ENCODE peak calls at places on chromosomes 16 and 17, in seven cellular contexts. One of them, this sample, is unnamed.

GRCh38 chr17:30113213-30113612 is 3.4 kb upstream of the NSRP1 start:
- DNase-seq in upper lobe of right lung: no peak
- DNase-seq in transverse colon: peak; percentile 79
- DNase-seq in right atrium auricular region: no peak
- DNase-seq in naive thymus-derived CD4-positive, alpha-beta T cell: no peak
- DNase-seq in ascending aorta: no peak
- DNase-seq in mucosa of descending colon: peak; percentile 80
- DNase-seq in this sample: no peak

GRCh38 chr17:32341141-32341856 is 674 bp downstream of the C17orf75 start:
- DNase-seq in upper lobe of right lung: no peak
- DNase-seq in transverse colon: no peak
- DNase-seq in right atrium auricular region: peak; percentile 46
- DNase-seq in naive thymus-derived CD4-positive, alpha-beta T cell: peak; percentile 24
- DNase-seq in ascending aorta: no peak
- DNase-seq in mucosa of descending colon: peak; percentile 45
- DNase-seq in this sample: no peak

GRCh38 chr16:65510850-65511249 is 389.0 kb upstream of the CDH11 start:
- DNase-seq in upper lobe of right lung: no peak
- DNase-seq in transverse colon: no peak
- DNase-seq in right atrium auricular region: no peak
- DNase-seq in naive thymus-derived CD4-positive, alpha-beta T cell: no peak
- DNase-seq in ascending aorta: no peak
- DNase-seq in mucosa of descending colon: no peak
- DNase-seq in this sample: no peak

GRCh38 chr17:2102931-2103398 is 48.1 kb downstream of the HIC1 start:
- DNase-seq in upper lobe of right lung: no peak
- DNase-seq in transverse colon: no peak
- DNase-seq in right atrium auricular region: no peak
- DNase-seq in naive thymus-derived CD4-positive, alpha-beta T cell: no peak
- DNase-seq in ascending aorta: no peak
- DNase-seq in mucosa of descending colon: no peak
- DNase-seq in this sample: no peak

GRCh38 chr17:41258406-41258805 is 3.2 kb downstream of the KRTAP9-9 start:
- DNase-seq in upper lobe of right lung: no peak
- DNase-seq in transverse colon: no peak
- DNase-seq in right atrium auricular region: no peak
- DNase-seq in naive thymus-derived CD4-positive, alpha-beta T cell: no peak
- DNase-seq in ascending aorta: no peak
- DNase-seq in mucosa of descending colon: no peak
- DNase-seq in this sample: no peak

GRCh38 chr16:67430504-67431076 is 331 bp upstream of the HSD11B2 start:
- DNase-seq in upper lobe of right lung: peak; percentile 76
- DNase-seq in transverse colon: peak; percentile 89
- DNase-seq in right atrium auricular region: no peak
- DNase-seq in naive thymus-derived CD4-positive, alpha-beta T cell: peak; percentile 24
- DNase-seq in ascending aorta: no peak
- DNase-seq in mucosa of descending colon: peak; percentile 87
- DNase-seq in this sample: no peak

GRCh38 chr16:22358000-22358399 is 16.4 kb downstream of the CDR2 start:
- DNase-seq in upper lobe of right lung: no peak
- DNase-seq in transverse colon: no peak
- DNase-seq in right atrium auricular region: no peak
- DNase-seq in naive thymus-derived CD4-positive, alpha-beta T cell: no peak
- DNase-seq in ascending aorta: no peak
- DNase-seq in mucosa of descending colon: no peak
- DNase-seq in this sample: no peak

GRCh38 chr17:38872671-38873385 is 3.0 kb downstream of the LASP1 start:
- DNase-seq in upper lobe of right lung: no peak
- DNase-seq in transverse colon: peak; percentile 28
- DNase-seq in right atrium auricular region: no peak
- DNase-seq in naive thymus-derived CD4-positive, alpha-beta T cell: no peak
- DNase-seq in ascending aorta: no peak
- DNase-seq in mucosa of descending colon: no peak
- DNase-seq in this sample: no peak

GRCh38 chr16:86354641-86355040 is 155.7 kb upstream of the FOXF1 start:
- DNase-seq in upper lobe of right lung: no peak
- DNase-seq in transverse colon: no peak
- DNase-seq in right atrium auricular region: no peak
- DNase-seq in naive thymus-derived CD4-positive, alpha-beta T cell: no peak
- DNase-seq in ascending aorta: no peak
- DNase-seq in mucosa of descending colon: peak; percentile 21
- DNase-seq in this sample: no peak

GRCh38 chr16:29710227-29711219 is 31.5 kb downstream of the QPRT start:
- DNase-seq in upper lobe of right lung: peak; percentile 16
- DNase-seq in transverse colon: no peak
- DNase-seq in right atrium auricular region: no peak
- DNase-seq in naive thymus-derived CD4-positive, alpha-beta T cell: no peak
- DNase-seq in ascending aorta: no peak
- DNase-seq in mucosa of descending colon: peak; percentile 65
- DNase-seq in this sample: no peak

GRCh38 chr17:11551442-11551841 is 46.8 kb upstream of the DNAH9 start:
- DNase-seq in upper lobe of right lung: no peak
- DNase-seq in transverse colon: no peak
- DNase-seq in right atrium auricular region: no peak
- DNase-seq in naive thymus-derived CD4-positive, alpha-beta T cell: no peak
- DNase-seq in ascending aorta: no peak
- DNase-seq in mucosa of descending colon: no peak
- DNase-seq in this sample: no peak

GRCh38 chr16:11795887-11796226 is 1.2 kb downstream of the ZC3H7A start:
- DNase-seq in upper lobe of right lung: no peak
- DNase-seq in transverse colon: no peak
- DNase-seq in right atrium auricular region: no peak
- DNase-seq in naive thymus-derived CD4-positive, alpha-beta T cell: no peak
- DNase-seq in ascending aorta: no peak
- DNase-seq in mucosa of descending colon: no peak
- DNase-seq in this sample: no peak
- H3K4me1 ChIP-seq in upper lobe of right lung: peaks cover 72% of the 10 kb centered on the region
- H3K4me1 ChIP-seq in transverse colon: peaks cover 64% of the 10 kb centered on the region
- H3K4me1 ChIP-seq in right atrium auricular region: no peaks in the 10 kb centered on the region
- H3K4me1 ChIP-seq in naive thymus-derived CD4-positive, alpha-beta T cell: peaks cover 74% of the 10 kb centered on the region
- H3K4me1 ChIP-seq in ascending aorta: peaks cover 56% of the 10 kb centered on the region
- H3K4me1 ChIP-seq in mucosa of descending colon: peaks cover 47% of the 10 kb centered on the region
- H3K4me1 ChIP-seq in this sample: peaks cover 79% of the 10 kb centered on the region

GRCh38 chr16:24989417-24989978 is 25.7 kb downstream of the ARHGAP17 start:
- DNase-seq in upper lobe of right lung: no peak
- DNase-seq in transverse colon: no peak
- DNase-seq in right atrium auricular region: no peak
- DNase-seq in naive thymus-derived CD4-positive, alpha-beta T cell: no peak
- DNase-seq in ascending aorta: no peak
- DNase-seq in mucosa of descending colon: no peak
- DNase-seq in this sample: no peak
- H3K4me1 ChIP-seq in upper lobe of right lung: peaks cover 67% of the 10 kb centered on the region
- H3K4me1 ChIP-seq in transverse colon: peaks cover 72% of the 10 kb centered on the region
- H3K4me1 ChIP-seq in right atrium auricular region: no peaks in the 10 kb centered on the region
- H3K4me1 ChIP-seq in naive thymus-derived CD4-positive, alpha-beta T cell: peaks cover 3% of the 10 kb centered on the region
- H3K4me1 ChIP-seq in ascending aorta: peaks cover 79% of the 10 kb centered on the region
- H3K4me1 ChIP-seq in mucosa of descending colon: peaks cover 65% of the 10 kb centered on the region
- H3K4me1 ChIP-seq in this sample: peaks cover 94% of the 10 kb centered on the region

GRCh38 chr16:28312327-28312726 is 20.0 kb downstream of the SBK1 start:
- DNase-seq in upper lobe of right lung: no peak
- DNase-seq in transverse colon: no peak
- DNase-seq in right atrium auricular region: no peak
- DNase-seq in naive thymus-derived CD4-positive, alpha-beta T cell: no peak
- DNase-seq in ascending aorta: no peak
- DNase-seq in mucosa of descending colon: no peak
- DNase-seq in this sample: no peak

GRCh38 chr16:28309811-28310311 is 17.5 kb downstream of the SBK1 start:
- DNase-seq in upper lobe of right lung: peak; percentile 80
- DNase-seq in transverse colon: peak; percentile 20
- DNase-seq in right atrium auricular region: no peak
- DNase-seq in naive thymus-derived CD4-positive, alpha-beta T cell: peak; percentile 62
- DNase-seq in ascending aorta: no peak
- DNase-seq in mucosa of descending colon: peak; percentile 18
- DNase-seq in this sample: no peak

GRCh38 chr16:28311913-28312312 is 19.6 kb downstream of the SBK1 start:
- DNase-seq in upper lobe of right lung: no peak
- DNase-seq in transverse colon: no peak
- DNase-seq in right atrium auricular region: no peak
- DNase-seq in naive thymus-derived CD4-positive, alpha-beta T cell: no peak
- DNase-seq in ascending aorta: no peak
- DNase-seq in mucosa of descending colon: no peak
- DNase-seq in this sample: no peak

GRCh38 chr16:28311413-28311812 is 19.1 kb downstream of the SBK1 start:
- DNase-seq in upper lobe of right lung: no peak
- DNase-seq in transverse colon: no peak
- DNase-seq in right atrium auricular region: no peak
- DNase-seq in naive thymus-derived CD4-positive, alpha-beta T cell: no peak
- DNase-seq in ascending aorta: no peak
- DNase-seq in mucosa of descending colon: no peak
- DNase-seq in this sample: no peak

GRCh38 chr16:28310796-28311195 is 18.5 kb downstream of the SBK1 start:
- DNase-seq in upper lobe of right lung: no peak
- DNase-seq in transverse colon: no peak
- DNase-seq in right atrium auricular region: no peak
- DNase-seq in naive thymus-derived CD4-positive, alpha-beta T cell: no peak
- DNase-seq in ascending aorta: no peak
- DNase-seq in mucosa of descending colon: no peak
- DNase-seq in this sample: no peak
- H3K4me1 ChIP-seq in upper lobe of right lung: no peaks in the 10 kb centered on the region
- H3K4me1 ChIP-seq in transverse colon: no peaks in the 10 kb centered on the region
- H3K4me1 ChIP-seq in right atrium auricular region: no peaks in the 10 kb centered on the region
- H3K4me1 ChIP-seq in naive thymus-derived CD4-positive, alpha-beta T cell: peaks cover 49% of the 10 kb centered on the region
- H3K4me1 ChIP-seq in ascending aorta: no peaks in the 10 kb centered on the region
- H3K4me1 ChIP-seq in mucosa of descending colon: no peaks in the 10 kb centered on the region
- H3K4me1 ChIP-seq in this sample: no peaks in the 10 kb centered on the region

GRCh38 chr16:2858245-2859025 is 465 bp upstream of the PRSS22 start:
- DNase-seq in upper lobe of right lung: peak; percentile 93
- DNase-seq in transverse colon: peak; percentile 88
- DNase-seq in right atrium auricular region: no peak
- DNase-seq in naive thymus-derived CD4-positive, alpha-beta T cell: no peak
- DNase-seq in ascending aorta: no peak
- DNase-seq in mucosa of descending colon: peak; percentile 82
- DNase-seq in this sample: no peak

GRCh38 chr16:2856061-2856670 is 1.8 kb downstream of the PRSS22 start:
- DNase-seq in upper lobe of right lung: no peak
- DNase-seq in transverse colon: peak; percentile 32
- DNase-seq in right atrium auricular region: no peak
- DNase-seq in naive thymus-derived CD4-positive, alpha-beta T cell: no peak
- DNase-seq in ascending aorta: no peak
- DNase-seq in mucosa of descending colon: no peak
- DNase-seq in this sample: no peak

GRCh38 chr16:2855536-2855935 is 2.4 kb downstream of the PRSS22 start:
- DNase-seq in upper lobe of right lung: no peak
- DNase-seq in transverse colon: no peak
- DNase-seq in right atrium auricular region: no peak
- DNase-seq in naive thymus-derived CD4-positive, alpha-beta T cell: no peak
- DNase-seq in ascending aorta: no peak
- DNase-seq in mucosa of descending colon: no peak
- DNase-seq in this sample: no peak

GRCh38 chr16:2856686-2857450 is 1.1 kb downstream of the PRSS22 start:
- DNase-seq in upper lobe of right lung: no peak
- DNase-seq in transverse colon: no peak
- DNase-seq in right atrium auricular region: no peak
- DNase-seq in naive thymus-derived CD4-positive, alpha-beta T cell: no peak
- DNase-seq in ascending aorta: no peak
- DNase-seq in mucosa of descending colon: no peak
- DNase-seq in this sample: no peak

DNA sequence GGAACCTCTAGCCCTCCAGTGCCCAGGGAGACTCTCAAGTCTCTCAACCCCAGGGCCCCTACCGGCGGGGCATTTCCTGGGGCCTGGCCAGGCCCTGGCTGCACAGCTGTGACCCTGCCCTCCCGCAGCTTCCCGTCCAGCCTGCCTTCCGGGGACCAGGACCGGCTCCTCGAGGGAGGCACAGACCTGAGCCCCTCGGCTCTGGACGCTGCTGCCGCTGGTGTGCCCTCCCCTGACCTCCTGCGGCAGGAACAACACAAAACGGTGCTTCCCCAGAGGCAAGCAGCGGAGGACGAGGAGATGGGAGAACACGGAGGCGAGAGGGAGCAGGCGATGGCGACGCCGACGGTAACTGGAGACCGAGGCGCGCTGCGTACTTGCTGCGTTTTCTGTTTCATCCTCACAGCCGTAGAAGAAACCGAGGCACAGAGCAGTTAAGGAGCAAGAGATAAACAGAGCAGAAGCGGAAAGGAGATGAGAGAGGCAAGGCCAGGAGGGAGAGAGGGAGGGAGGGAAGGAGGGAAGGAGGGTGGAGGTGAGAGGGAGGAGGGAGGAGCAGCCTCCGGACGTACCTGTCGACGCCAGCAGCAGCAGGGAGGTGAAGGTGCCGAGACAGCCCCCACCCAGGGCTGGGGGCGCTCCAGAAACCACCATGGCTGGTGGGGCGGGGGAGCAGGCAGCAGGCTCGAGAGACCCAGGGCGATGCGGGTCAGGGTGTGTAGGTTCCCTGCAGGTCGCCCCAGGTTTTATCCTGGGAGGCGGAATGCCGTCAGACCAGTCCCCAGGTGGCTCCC is at the start of gene PRSS22:
- DNase-seq in upper lobe of right lung: peak; percentile 87
- DNase-seq in transverse colon: peak; percentile 75
- DNase-seq in right atrium auricular region: no peak
- DNase-seq in naive thymus-derived CD4-positive, alpha-beta T cell: no peak
- DNase-seq in ascending aorta: no peak
- DNase-seq in mucosa of descending colon: peak; percentile 51
- DNase-seq in this sample: no peak
- H3K4me1 ChIP-seq in upper lobe of right lung: no peaks in the 10 kb centered on the region
- H3K4me1 ChIP-seq in transverse colon: peaks cover 7% of the 10 kb centered on the region
- H3K4me1 ChIP-seq in right atrium auricular region: no peaks in the 10 kb centered on the region
- H3K4me1 ChIP-seq in naive thymus-derived CD4-positive, alpha-beta T cell: peaks cover 12% of the 10 kb centered on the region
- H3K4me1 ChIP-seq in ascending aorta: no peaks in the 10 kb centered on the region
- H3K4me1 ChIP-seq in mucosa of descending colon: peaks cover 5% of the 10 kb centered on the region
- H3K4me1 ChIP-seq in this sample: no peaks in the 10 kb centered on the region

GRCh38 chr17:57518587-57519118 is 226.4 kb downstream of the CCDC182 start:
- DNase-seq in upper lobe of right lung: no peak
- DNase-seq in transverse colon: no peak
- DNase-seq in right atrium auricular region: no peak
- DNase-seq in naive thymus-derived CD4-positive, alpha-beta T cell: no peak
- DNase-seq in ascending aorta: no peak
- DNase-seq in mucosa of descending colon: no peak
- DNase-seq in this sample: no peak

GRCh38 chr17:57517519-57518342 is 227.4 kb downstream of the CCDC182 start:
- DNase-seq in upper lobe of right lung: no peak
- DNase-seq in transverse colon: no peak
- DNase-seq in right atrium auricular region: no peak
- DNase-seq in naive thymus-derived CD4-positive, alpha-beta T cell: no peak
- DNase-seq in ascending aorta: no peak
- DNase-seq in mucosa of descending colon: no peak
- DNase-seq in this sample: no peak

GRCh38 chr17:57516290-57517215 is 228.5 kb downstream of the CCDC182 start:
- DNase-seq in upper lobe of right lung: no peak
- DNase-seq in transverse colon: no peak
- DNase-seq in right atrium auricular region: no peak
- DNase-seq in naive thymus-derived CD4-positive, alpha-beta T cell: no peak
- DNase-seq in ascending aorta: no peak
- DNase-seq in mucosa of descending colon: no peak
- DNase-seq in this sample: no peak

GRCh38 chr17:57515662-57516211 is 229.4 kb downstream of the CCDC182 start:
- DNase-seq in upper lobe of right lung: no peak
- DNase-seq in transverse colon: no peak
- DNase-seq in right atrium auricular region: no peak
- DNase-seq in naive thymus-derived CD4-positive, alpha-beta T cell: no peak
- DNase-seq in ascending aorta: no peak
- DNase-seq in mucosa of descending colon: no peak
- DNase-seq in this sample: no peak

GRCh38 chr17:57517216-57517518 is 227.9 kb downstream of the CCDC182 start:
- DNase-seq in upper lobe of right lung: no peak
- DNase-seq in transverse colon: no peak
- DNase-seq in right atrium auricular region: no peak
- DNase-seq in naive thymus-derived CD4-positive, alpha-beta T cell: no peak
- DNase-seq in ascending aorta: no peak
- DNase-seq in mucosa of descending colon: no peak
- DNase-seq in this sample: no peak
- H3K4me1 ChIP-seq in upper lobe of right lung: peaks cover 8% of the 10 kb centered on the region
- H3K4me1 ChIP-seq in transverse colon: no peaks in the 10 kb centered on the region
- H3K4me1 ChIP-seq in right atrium auricular region: no peaks in the 10 kb centered on the region
- H3K4me1 ChIP-seq in naive thymus-derived CD4-positive, alpha-beta T cell: no peaks in the 10 kb centered on the region
- H3K4me1 ChIP-seq in ascending aorta: no peaks in the 10 kb centered on the region
- H3K4me1 ChIP-seq in mucosa of descending colon: no peaks in the 10 kb centered on the region
- H3K4me1 ChIP-seq in this sample: no peaks in the 10 kb centered on the region

GRCh38 chr17:72393553-72393952 is 272.7 kb downstream of the SOX9 start:
- DNase-seq in upper lobe of right lung: no peak
- DNase-seq in transverse colon: no peak
- DNase-seq in right atrium auricular region: no peak
- DNase-seq in naive thymus-derived CD4-positive, alpha-beta T cell: no peak
- DNase-seq in ascending aorta: no peak
- DNase-seq in mucosa of descending colon: no peak
- DNase-seq in this sample: no peak
- H3K4me1 ChIP-seq in upper lobe of right lung: peaks cover 3% of the 10 kb centered on the region
- H3K4me1 ChIP-seq in transverse colon: no peaks in the 10 kb centered on the region
- H3K4me1 ChIP-seq in right atrium auricular region: no peaks in the 10 kb centered on the region
- H3K4me1 ChIP-seq in naive thymus-derived CD4-positive, alpha-beta T cell: no peaks in the 10 kb centered on the region
- H3K4me1 ChIP-seq in ascending aorta: no peaks in the 10 kb centered on the region
- H3K4me1 ChIP-seq in mucosa of descending colon: no peaks in the 10 kb centered on the region
- H3K4me1 ChIP-seq in this sample: no peaks in the 10 kb centered on the region